ENCODE peak calls at places on chromosome 21, in five cellular contexts. One of them, this sample, is unnamed.

GRCh38 chr21:39979321-39979720 is 112.1 kb downstream of the PCP4 start:
- DNase-seq in tibial nerve: no peak
- DNase-seq in stomach: no peak
- DNase-seq in A549: no peak
- DNase-seq in ovary: no peak
- DNase-seq in this sample: no peak

GRCh38 chr21:23633447-23633846 is 1973.8 kb downstream of the MRPL39 start:
- DNase-seq in stomach: no peak
- DNase-seq in ovary: no peak
- DNase-seq in A549: no peak
- DNase-seq in tibial nerve: no peak
- DNase-seq in this sample: no peak

GRCh38 chr21:35206141-35207125 is 157.3 kb upstream of the RUNX1 start:
- DNase-seq in ovary: peak
- DNase-seq in stomach: peak
- DNase-seq in A549: no peak
- DNase-seq in tibial nerve: no peak
- DNase-seq in this sample: no peak

GRCh38 chr21:33775100-33775828 is 133.0 kb downstream of the ITSN1 start:
- DNase-seq in tibial nerve: no peak
- DNase-seq in stomach: no peak
- DNase-seq in A549: no peak
- DNase-seq in ovary: no peak
- DNase-seq in this sample: no peak

GRCh38 chr21:32484706-32485380 is 72.3 kb downstream of the EVA1C start:
- DNase-seq in ovary: peak
- DNase-seq in stomach: peak
- DNase-seq in tibial nerve: no peak
- DNase-seq in A549: no peak
- DNase-seq in this sample: no peak

GRCh38 chr21:25039461-25040380 is 567.6 kb downstream of the MRPL39 start:
- DNase-seq in ovary: no peak
- DNase-seq in A549: no peak
- DNase-seq in stomach: no peak
- DNase-seq in tibial nerve: no peak
- DNase-seq in this sample: no peak

GRCh38 chr21:37195649-37196048 is 71.5 kb downstream of the VPS26C start:
- DNase-seq in A549: no peak
- DNase-seq in tibial nerve: no peak
- DNase-seq in ovary: no peak
- DNase-seq in stomach: no peak
- DNase-seq in this sample: no peak

GRCh38 chr21:38448619-38449186 is 49.6 kb downstream of the ERG start:
- DNase-seq in ovary: no peak
- DNase-seq in stomach: no peak
- DNase-seq in tibial nerve: no peak
- DNase-seq in A549: no peak
- DNase-seq in this sample: no peak

GRCh38 chr21:16509466-16509865 is 779.7 kb downstream of the USP25 start:
- DNase-seq in A549: no peak
- DNase-seq in ovary: no peak
- DNase-seq in tibial nerve: no peak
- DNase-seq in stomach: no peak
- DNase-seq in this sample: no peak

GRCh38 chr21:39180429-39181019 is 2.7 kb downstream of the PSMG1 start:
- DNase-seq in stomach: no peak
- DNase-seq in ovary: no peak
- DNase-seq in tibial nerve: no peak
- DNase-seq in A549: peak
- DNase-seq in this sample: no peak

GRCh38 chr21:33828577-33828976 is 87.0 kb downstream of the ATP5PO start:
- DNase-seq in stomach: no peak
- DNase-seq in A549: no peak
- DNase-seq in ovary: no peak
- DNase-seq in tibial nerve: no peak
- DNase-seq in this sample: no peak

GRCh38 chr21:39612233-39613028 is at the start of gene B3GALT5:
- DNase-seq in stomach: no peak
- DNase-seq in tibial nerve: no peak
- DNase-seq in ovary: peak
- DNase-seq in A549: no peak
- DNase-seq in this sample: no peak

GRCh38 chr21:36379236-36379635 is 6.0 kb upstream of the CHAF1B start:
- DNase-seq in tibial nerve: no peak
- DNase-seq in A549: no peak
- DNase-seq in ovary: no peak
- DNase-seq in stomach: no peak
- DNase-seq in this sample: no peak

GRCh38 chr21:38958940-38959685 is 153.4 kb downstream of the ETS2 start:
- DNase-seq in A549: peak
- DNase-seq in ovary: no peak
- DNase-seq in tibial nerve: no peak
- DNase-seq in stomach: no peak
- DNase-seq in this sample: peak

GRCh38 chr21:35528109-35529042 is 479.3 kb upstream of the RUNX1 start:
- DNase-seq in stomach: no peak
- DNase-seq in A549: no peak
- DNase-seq in tibial nerve: no peak
- DNase-seq in ovary: peak
- DNase-seq in this sample: no peak

GRCh38 chr21:35424122-35424521 is 375.0 kb upstream of the RUNX1 start:
- DNase-seq in ovary: no peak
- DNase-seq in A549: no peak
- DNase-seq in stomach: no peak
- DNase-seq in tibial nerve: no peak
- DNase-seq in this sample: no peak

GRCh38 chr21:14259669-14260458 is 43.9 kb downstream of the RBM11 start:
- DNase-seq in stomach: no peak
- DNase-seq in ovary: no peak
- DNase-seq in A549: peak
- DNase-seq in tibial nerve: no peak
- DNase-seq in this sample: no peak

GRCh38 chr21:38140192-38140905 is 116.4 kb upstream of the KCNJ15 start:
- DNase-seq in stomach: peak
- DNase-seq in ovary: no peak
- DNase-seq in tibial nerve: no peak
- DNase-seq in A549: peak
- DNase-seq in this sample: no peak

DNA sequence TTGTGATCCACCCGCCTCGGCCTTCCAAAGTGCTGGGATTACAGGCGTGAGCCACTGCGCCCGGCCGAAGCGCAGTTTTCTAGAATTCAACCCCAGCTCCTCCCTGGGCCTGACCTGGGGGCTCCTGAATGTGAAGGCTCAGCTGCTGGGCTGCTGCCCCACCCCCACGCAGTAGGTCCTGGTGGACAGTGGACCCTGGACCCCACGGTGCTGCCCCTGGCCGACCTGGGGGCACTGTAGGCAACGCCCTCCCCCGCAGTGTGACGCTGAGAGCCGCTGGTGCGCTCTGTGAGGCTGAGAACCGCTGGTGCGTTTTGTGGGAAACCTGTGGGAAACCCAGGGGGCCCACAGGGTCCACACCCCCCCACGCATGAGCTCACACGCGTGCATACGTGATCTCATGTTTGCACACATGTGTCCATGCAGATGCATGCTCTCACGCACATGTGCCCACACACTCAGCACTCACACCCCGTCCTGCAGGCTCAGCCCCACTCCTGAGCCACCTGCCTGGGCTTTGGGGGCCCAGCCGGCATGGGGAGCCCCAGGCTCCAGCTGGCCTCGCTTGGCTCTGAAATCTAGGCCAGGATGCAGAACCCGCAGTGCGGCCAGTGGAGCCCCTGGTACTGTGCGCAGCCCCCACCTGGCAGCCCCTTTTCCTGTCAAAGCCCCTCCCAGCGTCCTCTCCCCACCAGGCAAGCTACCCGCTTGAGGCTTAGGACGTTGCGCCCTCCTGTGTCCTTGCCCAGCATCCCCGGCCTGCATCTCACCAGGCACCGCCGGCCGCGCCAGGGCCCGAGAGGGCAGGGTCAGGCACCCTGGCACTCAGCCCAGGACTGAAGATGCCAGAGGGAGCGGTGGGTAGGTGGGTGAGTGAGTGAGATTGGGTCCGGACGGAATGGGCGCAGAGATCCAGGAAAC is 67.7 kb downstream of the COL18A1 start:
- DNase-seq in ovary: no peak
- DNase-seq in tibial nerve: no peak
- DNase-seq in stomach: no peak
- DNase-seq in A549: no peak
- DNase-seq in this sample: no peak
- TF ChIP-seq EP300 in ovary: no peak
- TF ChIP-seq EP300 in tibial nerve: no peak
- TF ChIP-seq EP300 in stomach: no peak
- TF ChIP-seq EP300 in A549: no peak
- TF ChIP-seq EP300 in this sample: no peak

DNA sequence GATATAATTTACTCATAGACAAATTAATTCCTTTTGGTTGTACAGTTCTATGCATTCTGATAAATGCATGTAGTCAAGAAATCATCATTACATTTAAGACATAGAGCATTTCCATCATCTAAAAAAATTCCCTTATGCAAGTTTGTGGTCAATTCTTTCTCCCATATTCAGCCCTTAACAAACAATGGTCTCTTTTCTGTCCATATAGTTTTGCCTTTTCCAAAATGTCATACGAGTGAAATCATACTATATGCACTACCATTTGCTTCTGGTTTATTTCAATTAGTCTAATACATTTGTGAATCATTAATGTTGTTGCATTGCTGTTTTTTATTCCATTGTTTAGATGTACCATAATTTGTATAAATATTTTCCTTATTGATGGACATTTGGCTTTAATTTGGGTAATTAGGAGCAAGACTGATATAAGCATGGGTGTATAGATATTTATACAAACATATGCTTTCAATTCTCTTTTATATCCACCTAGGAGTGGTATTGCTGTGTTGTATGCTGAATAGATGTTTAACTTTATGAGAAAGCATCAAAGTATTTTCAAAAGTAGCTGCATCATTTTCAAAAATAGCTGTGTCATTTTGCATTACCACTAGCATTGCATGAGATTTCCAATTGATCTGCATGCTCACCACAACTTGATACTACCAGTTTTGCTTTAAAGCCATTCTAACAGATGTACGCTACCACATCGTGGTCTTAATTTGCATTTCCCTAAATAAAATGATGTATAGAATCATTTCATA is 397.0 kb upstream of the ADAMTS5 start:
- DNase-seq in ovary: no peak
- DNase-seq in A549: no peak
- DNase-seq in tibial nerve: no peak
- DNase-seq in stomach: no peak
- DNase-seq in this sample: no peak
- TF ChIP-seq EP300 in ovary: no peak
- TF ChIP-seq EP300 in A549: no peak
- TF ChIP-seq EP300 in tibial nerve: no peak
- TF ChIP-seq EP300 in stomach: no peak
- TF ChIP-seq EP300 in this sample: no peak

DNA sequence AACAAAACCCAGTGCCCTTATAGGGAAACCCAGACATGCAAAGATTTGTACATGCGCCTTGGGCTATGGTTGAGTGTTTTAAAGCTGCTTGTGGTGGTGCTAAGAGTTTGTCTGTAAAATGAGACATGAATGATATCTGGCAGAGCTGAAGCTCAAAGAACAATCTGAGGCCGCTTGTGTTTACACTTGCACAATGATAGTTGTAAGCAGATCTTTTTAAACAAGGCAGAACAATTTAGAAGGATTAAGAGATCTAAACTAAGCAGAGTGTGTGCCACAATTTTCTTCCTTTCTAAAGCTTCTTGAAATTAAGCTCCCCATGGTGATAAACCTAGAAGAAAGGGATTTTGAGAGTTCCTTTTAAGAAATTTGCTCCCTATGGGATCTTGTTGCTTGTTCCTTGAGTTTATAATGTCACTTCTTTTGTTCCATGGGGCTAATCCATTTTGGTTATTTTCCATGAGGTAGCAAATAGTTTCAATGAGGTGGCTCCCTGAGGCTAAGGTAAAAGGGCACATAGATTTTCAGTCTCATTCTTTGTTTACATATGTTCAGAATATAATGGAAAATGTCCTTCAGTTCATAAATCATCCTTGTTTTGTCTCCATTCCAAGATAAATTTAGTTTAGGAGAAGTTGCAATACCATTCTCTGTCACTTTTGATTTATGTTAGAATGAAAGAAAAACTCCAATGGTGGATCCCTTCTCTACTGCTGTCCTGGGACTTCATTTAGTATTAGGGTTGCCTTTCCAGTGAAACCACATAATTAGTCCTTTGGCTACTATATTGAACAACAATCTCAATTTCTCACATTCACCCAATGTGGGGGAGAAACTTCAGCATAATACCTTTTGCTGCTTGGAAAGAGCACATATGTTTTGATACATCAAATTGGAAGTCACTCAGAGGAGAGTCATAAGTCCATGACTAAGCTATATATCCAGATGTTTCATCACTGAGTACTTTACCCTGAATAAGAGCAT is 80.7 kb upstream of the ADAMTS5 start:
- DNase-seq in ovary: no peak
- DNase-seq in A549: no peak
- DNase-seq in tibial nerve: no peak
- DNase-seq in stomach: no peak
- DNase-seq in this sample: no peak
- TF ChIP-seq EP300 in ovary: no peak
- TF ChIP-seq EP300 in A549: no peak
- TF ChIP-seq EP300 in tibial nerve: no peak
- TF ChIP-seq EP300 in stomach: no peak
- TF ChIP-seq EP300 in this sample: no peak

GRCh38 chr21:46418265-46418946 is 40.3 kb upstream of the DIP2A start:
- DNase-seq in stomach: no peak
- DNase-seq in tibial nerve: no peak
- DNase-seq in ovary: no peak
- DNase-seq in A549: no peak
- DNase-seq in this sample: no peak
- TF ChIP-seq EP300 in stomach: no peak
- TF ChIP-seq EP300 in tibial nerve: no peak
- TF ChIP-seq EP300 in ovary: no peak
- TF ChIP-seq EP300 in A549: no peak
- TF ChIP-seq EP300 in this sample: no peak

This sample was measured in sigmoid colon.